ENCODE peak calls at places on chromosomes 13 and 19, in four cellular contexts. T, K, G and S are unnamed samples.

GRCh38 chr13:72390909-72391308 is 336.5 kb downstream of the MZT1 start:
- DNase-seq in T (peak; percentile 90), K (no peak), G (no peak), S (no peak)

GRCh38 chr13:64130600-64130999 is 2715.0 kb upstream of the PCDH20 start:
- DNase-seq in T (no peak), K (no peak), G (peak; percentile 23), S (no peak)

GRCh38 chr13:35131471-35131870 is 189.4 kb downstream of the NBEA start:
- DNase-seq in T (no peak), K (no peak), G (no peak), S (no peak)

GRCh38 chr13:23140492-23140891 is 40.3 kb upstream of the SGCG start:
- DNase-seq in T (peak; percentile 71), K (no peak), G (no peak), S (no peak)

GRCh38 chr13:30422056-30422914 is at the start of gene UBE2L5:
- DNase-seq in T (peak; percentile 62), K (peak; percentile 65), G (peak; percentile 97), S (peak; percentile 71)

GRCh38 chr13:24995225-24995804 is 100.6 kb upstream of the PABPC3 start:
- DNase-seq in T (peak; percentile 86), K (peak; percentile 39), G (no peak), S (peak; percentile 65)

GRCh38 chr13:87821512-87821911 is 150.3 kb downstream of the SLITRK5 start:
- DNase-seq in T (no peak), K (no peak), G (no peak), S (no peak)

GRCh38 chr13:110306340-110306959 is 507 bp downstream of the COL4A1 start:
- DNase-seq in T (no peak), K (no peak), G (no peak), S (no peak)

GRCh38 chr19:47897857-47898256 is 11.7 kb upstream of the SULT2A1 start:
- DNase-seq in T (no peak), K (no peak), G (no peak), S (no peak)

GRCh38 chr13:44129418-44129817 is 244.2 kb upstream of the SERP2 start:
- DNase-seq in T (no peak), K (no peak), G (no peak), S (no peak)

GRCh38 chr13:23160241-23161175 is 20.3 kb upstream of the SGCG start:
- DNase-seq in T (peak; percentile 12), K (no peak), G (peak; percentile 74), S (no peak)

GRCh38 chr13:94674609-94675348 is 37.6 kb downstream of the SOX21 start:
- DNase-seq in T (peak; percentile 72), K (peak; percentile 65), G (no peak), S (peak; percentile 48)

GRCh38 chr19:5130371-5131030 is 161.6 kb downstream of the KDM4B start:
- DNase-seq in T (no peak), K (no peak), G (no peak), S (peak; percentile 27)

GRCh38 chr13:25687622-25688225 is 315.9 kb downstream of the ATP8A2 start:
- DNase-seq in T (no peak), K (no peak), G (no peak), S (no peak)

GRCh38 chr19:10339380-10339960 is at the start of gene ICAM3:
- DNase-seq in T (no peak), K (no peak), G (peak; percentile 94), S (peak; percentile 40)

GRCh38 chr19:4350726-4351125 is 7.4 kb downstream of the MPND start:
- DNase-seq in T (no peak), K (no peak), G (no peak), S (no peak)

GRCh38 chr19:40084948-40085347 is 5.8 kb downstream of the ZNF780A start:
- DNase-seq in T (no peak), K (peak; percentile 12), G (no peak), S (no peak)

GRCh38 chr13:101397742-101398141 is 18.6 kb downstream of the NALCN start:
- DNase-seq in T (peak; percentile 77), K (no peak), G (no peak), S (no peak)

GRCh38 chr13:50805805-50806204 is 37.7 kb downstream of the DLEU7 start:
- DNase-seq in T (peak; percentile 19), K (no peak), G (no peak), S (no peak)

GRCh38 chr13:34165158-34165557 is 347.2 kb downstream of the RFC3 start:
- DNase-seq in T (no peak), K (no peak), G (no peak), S (no peak)

GRCh38 chr13:102903659-102904407 is 58.0 kb downstream of the ERCC5 start:
- DNase-seq in T (peak; percentile 56), K (peak; percentile 9), G (no peak), S (no peak)

GRCh38 chr19:7975037-7975436 is 30.4 kb downstream of the ELAVL1 start:
- DNase-seq in T (no peak), K (no peak), G (peak; percentile 54), S (no peak)

GRCh38 chr13:83829800-83830199 is 52.5 kb downstream of the SLITRK1 start:
- DNase-seq in T (no peak), K (no peak), G (no peak), S (no peak)

GRCh38 chr19:18637644-18638630 is 1.1 kb downstream of the KLHL26 start:
- DNase-seq in T (peak; percentile 44), K (no peak), G (no peak), S (no peak)

GRCh38 chr19:33954686-33955085 is 158.0 kb downstream of the KCTD15 start:
- DNase-seq in T (no peak), K (no peak), G (no peak), S (no peak)

GRCh38 chr13:113652404-113653263 is 5.4 kb downstream of the ATP4B start:
- DNase-seq in T (no peak), K (no peak), G (peak; percentile 57), S (no peak)

GRCh38 chr13:41268764-41269163 is 5.4 kb upstream of the MTRF1 start:
- DNase-seq in T (peak; percentile 28), K (no peak), G (no peak), S (no peak)

GRCh38 chr19:6730153-6730804 is 7.1 kb downstream of the GPR108 start:
- DNase-seq in T (no peak), K (peak; percentile 94), G (peak; percentile 91), S (peak; percentile 49)

GRCh38 chr19:14369399-14370168 is 11.7 kb upstream of the ADGRE5 start:
- DNase-seq in T (no peak), K (peak; percentile 31), G (no peak), S (peak; percentile 88)

GRCh38 chr13:98809345-98809777 is 56.9 kb upstream of the SLC15A1 start:
- DNase-seq in T (no peak), K (no peak), G (no peak), S (no peak)

GRCh38 chr13:64912141-64912540 is 2318.0 kb downstream of the PCDH9 start:
- DNase-seq in T (peak; percentile 62), K (no peak), G (no peak), S (no peak)

GRCh38 chr13:36328821-36329220 is 17.4 kb downstream of the SPART start:
- DNase-seq in T (no peak), K (no peak), G (no peak), S (no peak)

GRCh38 chr19:728011-728410 is 19.3 kb downstream of the PALM start:
- DNase-seq in T (no peak), K (no peak), G (peak; percentile 81), S (no peak)

GRCh38 chr19:9986787-9987281 is 23.5 kb downstream of the COL5A3 start:
- DNase-seq in T (no peak), K (no peak), G (no peak), S (no peak)

GRCh38 chr19:49616945-49617344 is 23.0 kb downstream of the RRAS start:
- DNase-seq in T (no peak), K (no peak), G (no peak), S (no peak)
- H3K27me3 ChIP-seq in T (no peaks in the 10 kb centered on the region), K (no peaks in the 10 kb centered on the region), G (no peaks in the 10 kb centered on the region), S (no peaks in the 10 kb centered on the region)

DNA sequence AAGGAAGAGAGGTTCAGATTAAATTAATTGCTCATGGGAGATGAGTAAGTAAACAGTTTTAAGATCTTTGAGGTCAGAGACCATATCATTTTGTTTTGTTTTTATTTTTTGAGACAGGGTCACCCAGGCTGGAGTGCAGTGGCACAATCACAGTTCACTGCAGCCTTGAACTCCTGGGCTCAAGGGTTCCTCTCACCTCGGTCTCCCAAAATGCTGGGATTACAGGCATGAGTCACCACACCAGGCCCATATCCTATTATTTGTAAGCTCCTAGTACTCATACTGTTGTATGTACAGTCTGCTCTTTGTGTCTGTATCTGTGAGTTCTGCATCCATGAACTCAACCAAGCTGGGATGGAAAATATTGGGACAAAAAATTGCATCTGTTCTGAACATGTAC is 6.0 kb upstream of the RASL11A start:
- DNase-seq in T (no peak), K (no peak), G (no peak), S (no peak)
- H3K27ac ChIP-seq in T (no peak overlapping the region), K (no peak overlapping the region), G (no peak overlapping the region), S (no peak overlapping the region)

GRCh38 chr19:3336351-3336679 is 30.1 kb upstream of the NFIC start:
- DNase-seq in T (no peak), K (no peak), G (no peak), S (no peak)
- H3K27me3 ChIP-seq in T (no peaks in the 10 kb centered on the region), K (peaks cover 15% of the 10 kb centered on the region), G (no peaks in the 10 kb centered on the region), S (no peaks in the 10 kb centered on the region)

DNA sequence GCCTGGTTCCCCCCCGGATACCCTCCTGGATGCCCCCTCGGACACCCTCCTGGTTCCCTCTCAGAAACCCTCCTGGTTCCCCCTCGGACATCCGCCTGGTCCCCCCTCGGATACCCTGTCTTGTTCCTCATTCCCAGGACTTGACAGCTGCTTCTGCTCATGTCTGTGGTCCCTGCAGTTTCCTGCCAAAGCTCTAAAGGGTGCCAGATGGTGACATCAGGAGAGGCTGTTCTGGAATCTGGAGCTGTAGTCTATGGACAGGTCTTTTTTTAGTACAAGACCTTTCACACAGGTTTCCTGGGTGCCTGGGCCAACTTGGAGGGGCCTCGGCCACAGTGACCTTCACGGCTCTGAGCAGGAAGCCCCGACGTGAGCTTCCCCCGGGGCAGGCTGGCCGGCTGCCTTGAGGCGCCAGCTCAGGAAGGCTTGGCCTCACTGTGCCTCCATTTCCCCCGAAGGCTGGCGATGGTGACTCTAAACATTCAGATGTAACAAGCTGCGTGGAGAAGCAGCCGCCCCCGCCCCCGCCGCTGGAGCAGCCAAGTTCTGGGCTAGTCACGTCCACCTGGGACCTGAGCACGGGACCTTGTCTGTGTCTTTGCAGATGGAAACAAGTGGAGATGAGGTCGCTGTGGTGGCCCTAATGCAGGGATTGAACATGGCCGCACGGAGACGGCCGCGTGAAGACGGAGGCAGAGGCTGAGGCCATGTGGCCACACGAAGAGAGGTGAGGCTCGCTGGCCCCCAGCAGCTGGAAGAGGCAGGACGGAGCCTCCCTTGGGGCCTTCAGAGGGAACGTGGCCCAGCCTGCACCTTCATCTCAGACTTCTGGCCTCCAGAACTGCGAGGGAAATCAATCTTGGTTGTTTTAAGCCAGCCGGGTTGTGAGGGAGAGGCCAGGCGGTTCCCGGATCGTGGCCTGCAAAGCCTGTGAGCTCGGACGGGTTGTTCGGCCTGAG is 12.7 kb downstream of the SGTA start:
- DNase-seq in T (no peak), K (no peak), G (no peak), S (no peak)
- H3K27ac ChIP-seq in T (no peak overlapping the region), K (no peak overlapping the region), G (no peak overlapping the region), S (no peak overlapping the region)

GRCh38 chr13:99976502-99977115 is 5.0 kb upstream of the ZIC2 start:
- DNase-seq in T (no peak), K (no peak), G (no peak), S (no peak)
- H3K27me3 ChIP-seq in T (peaks cover 63% of the 10 kb centered on the region), K (no peaks in the 10 kb centered on the region), G (peaks cover 96% of the 10 kb centered on the region), S (peaks cover 86% of the 10 kb centered on the region)

GRCh38 chr13:29125934-29126424 is 305.8 kb downstream of the MTUS2 start:
- DNase-seq in T (no peak), K (no peak), G (no peak), S (no peak)

GRCh38 chr13:29129616-29130015 is 309.5 kb downstream of the MTUS2 start:
- DNase-seq in T (no peak), K (no peak), G (no peak), S (no peak)

GRCh38 chr13:29131159-29131558 is 311.0 kb downstream of the MTUS2 start:
- DNase-seq in T (no peak), K (no peak), G (no peak), S (no peak)

GRCh38 chr13:29125145-29125933 is 305.2 kb downstream of the MTUS2 start:
- DNase-seq in T (no peak), K (no peak), G (no peak), S (no peak)
- H3K27ac ChIP-seq in T (no peak overlapping the region), K (no peak overlapping the region), G (no peak overlapping the region), S (peak overlapping the region; percentile 41)